ENCODE peak calls at places on chromosome 16, in five cellular contexts. Q is GM12865, A is NCI-H345, M is SK-N-DZ, C is NCI-H1694 treated with DMSO at 0.1 percent for 48 hours. D is an unnamed sample.
A peak's percentile ranks its signal among the peaks of the same experiment; 100 is the strongest.

GRCh38 chr16:85395913-85396878 is 216.9 kb upstream of the GSE1 start:
- DNase-seq in Q (no peak), A (peak; percentile 32), M (no peak), C (no peak), D (no peak)

GRCh38 chr16:31641279-31641678 is 113.6 kb downstream of the AHSP start:
- DNase-seq in Q (no peak), A (no peak), M (no peak), C (no peak), D (no peak)

GRCh38 chr16:9139965-9140364 is 48.5 kb downstream of the HAPSTR1 start:
- DNase-seq in Q (peak; percentile 79), A (no peak), M (peak; percentile 31), C (peak; percentile 8), D (peak; percentile 32)

GRCh38 chr16:27486760-27487159 is 63.0 kb downstream of the GTF3C1 start:
- DNase-seq in Q (no peak), A (no peak), M (no peak), C (no peak), D (no peak)

GRCh38 chr16:31052131-31052530 is 18.8 kb downstream of the STX4 start:
- DNase-seq in Q (no peak), A (no peak), M (no peak), C (no peak), D (no peak)

GRCh38 chr16:47136101-47136820 is 7.5 kb downstream of the NETO2 start:
- DNase-seq in Q (peak; percentile 36), A (no peak), M (no peak), C (no peak), D (no peak)

GRCh38 chr16:85675528-85675927 is 13.2 kb downstream of the GINS2 start:
- DNase-seq in Q (no peak), A (peak; percentile 25), M (peak; percentile 48), C (peak; percentile 32), D (peak; percentile 37)

GRCh38 chr16:57146735-57147134 is 39.1 kb downstream of the PSME3IP1 start:
- DNase-seq in Q (no peak), A (no peak), M (peak; percentile 35), C (no peak), D (no peak)

GRCh38 chr16:83906690-83907089 is 7.8 kb downstream of the MLYCD start:
- DNase-seq in Q (no peak), A (no peak), M (no peak), C (no peak), D (no peak)

GRCh38 chr16:12612598-12613101 is 191.0 kb downstream of the CPPED1 start:
- DNase-seq in Q (no peak), A (no peak), M (no peak), C (no peak), D (no peak)

GRCh38 chr16:46884513-46885293 is 541 bp downstream of the GPT2 start:
- DNase-seq in Q (peak; percentile 28), A (no peak), M (no peak), C (no peak), D (peak; percentile 30)

D was measured in GM13977.